ENCODE peak calls at places on chromosomes 1 and 21, in five cellular contexts. S is IMR-90; H is Peyer's patch; X is CD8-positive, alpha-beta T cell; E is SK-N-SH. C is an unnamed sample. For H3K36me3, the result is how much of the 10 kb centered on the place peaks cover.

GRCh38 chr1:57678138-57678537 is 254.3 kb upstream of the DAB1 start:
- DNase-seq in S (no peak), H (no peak), X (no peak), E (no peak), C (no peak)

GRCh38 chr1:71223949-71224348 is 143.1 kb upstream of the ZRANB2 start:
- DNase-seq in X (no peak), H (no peak), S (no peak), E (no peak), C (no peak)

GRCh38 chr1:246066553-246066952 is 440.5 kb downstream of the SMYD3 start:
- DNase-seq in X (no peak), E (no peak), H (no peak), S (no peak), C (no peak)

GRCh38 chr1:167251482-167251881 is 30.8 kb downstream of the POU2F1 start:
- DNase-seq in X (no peak), E (no peak), S (no peak), H (no peak), C (no peak)

GRCh38 chr1:240613353-240614142 is 1.6 kb upstream of the GREM2 start:
- DNase-seq in H (no peak), E (no peak), X (no peak), S (peak), C (no peak)

GRCh38 chr1:3702990-3703728 is 49.1 kb upstream of the CCDC27 start:
- DNase-seq in S (peak), X (no peak), E (peak), H (no peak), C (no peak)

GRCh38 chr1:30253361-30253760 is 470.0 kb downstream of the MATN1 start:
- DNase-seq in X (no peak), H (no peak), E (no peak), S (no peak), C (no peak)

GRCh38 chr1:44019398-44020044 is 11.7 kb downstream of the SLC6A9 start:
- DNase-seq in X (no peak), E (no peak), H (no peak), S (no peak), C (no peak)

GRCh38 chr1:238681021-238681420 is 705.3 kb upstream of the CHRM3 start:
- DNase-seq in X (no peak), S (peak), E (no peak), H (no peak), C (no peak)

GRCh38 chr1:198042168-198042567 is 114.6 kb upstream of the NEK7 start:
- DNase-seq in S (no peak), X (no peak), H (no peak), E (no peak), C (no peak)

DNA sequence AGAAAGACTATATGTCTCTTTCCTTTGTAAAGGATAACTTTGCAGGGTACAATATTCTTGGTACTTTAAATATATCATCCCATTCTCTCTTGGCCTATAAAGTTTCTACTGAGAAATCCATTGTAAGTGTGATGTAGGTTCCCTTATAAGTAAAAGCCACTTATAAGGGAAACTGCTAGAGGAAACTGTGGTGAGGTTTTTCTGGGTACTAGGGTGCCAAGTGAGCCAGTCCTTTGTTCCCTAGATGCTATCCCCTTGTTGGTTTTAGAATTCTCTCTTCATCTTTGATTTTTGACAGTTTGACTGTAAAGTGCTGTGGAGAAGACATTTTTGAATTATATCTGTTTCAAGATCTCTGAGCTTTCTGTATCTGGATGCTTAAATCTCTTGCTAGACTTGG is 108.9 kb upstream of the NEK7 start:
- DNase-seq in X (no peak), S (no peak), H (no peak), E (no peak), C (no peak)
- TF ChIP-seq CTCF in X (no peak), S (no peak), H (no peak), E (no peak), C (no peak)

GRCh38 chr21:15211491-15212133 is 146.8 kb upstream of the NRIP1 start:
- DNase-seq in S (no peak), E (no peak), H (no peak), X (no peak), C (no peak)
- H3K27ac ChIP-seq in S (no peak), E (no peak), H (no peak), X (no peak), C (no peak)

DNA sequence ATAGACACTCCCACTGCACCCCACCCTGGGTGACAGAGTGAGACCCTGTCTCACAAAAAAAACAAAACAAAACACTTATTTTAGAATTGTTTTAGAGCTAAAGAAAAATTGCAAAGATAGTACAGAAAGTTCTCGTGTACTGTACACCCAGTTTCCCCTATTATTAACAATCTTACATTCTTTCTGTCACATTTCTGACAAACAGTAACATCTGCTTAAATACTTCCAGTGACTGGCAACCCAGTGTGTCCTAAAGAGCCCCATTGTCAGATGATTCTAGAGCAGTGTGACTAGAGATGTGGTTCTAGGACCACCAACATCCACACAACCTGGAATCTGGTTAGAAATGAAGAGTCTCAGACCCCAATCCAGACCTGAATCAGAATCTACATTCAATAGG is 90.5 kb downstream of the LEPR start:
- DNase-seq in X (no peak), H (no peak), S (no peak), E (no peak), C (no peak)
- H3K36me3 ChIP-seq in X (under half), H (under half), S (under half), E (under half), C (under half)

GRCh38 chr1:160489513-160490261 is 33.4 kb downstream of the SLAMF6 start:
- DNase-seq in H (no peak), X (no peak), S (no peak), E (no peak), C (no peak)

GRCh38 chr1:160491017-160491416 is 32.0 kb downstream of the SLAMF6 start:
- DNase-seq in H (no peak), S (no peak), X (no peak), E (no peak), C (no peak)

GRCh38 chr1:160492617-160493016 is 30.4 kb downstream of the SLAMF6 start:
- DNase-seq in S (no peak), E (no peak), X (no peak), H (no peak), C (no peak)

GRCh38 chr1:160496334-160496733 is 26.7 kb downstream of the SLAMF6 start:
- DNase-seq in X (no peak), S (no peak), H (no peak), E (no peak), C (no peak)

DNA sequence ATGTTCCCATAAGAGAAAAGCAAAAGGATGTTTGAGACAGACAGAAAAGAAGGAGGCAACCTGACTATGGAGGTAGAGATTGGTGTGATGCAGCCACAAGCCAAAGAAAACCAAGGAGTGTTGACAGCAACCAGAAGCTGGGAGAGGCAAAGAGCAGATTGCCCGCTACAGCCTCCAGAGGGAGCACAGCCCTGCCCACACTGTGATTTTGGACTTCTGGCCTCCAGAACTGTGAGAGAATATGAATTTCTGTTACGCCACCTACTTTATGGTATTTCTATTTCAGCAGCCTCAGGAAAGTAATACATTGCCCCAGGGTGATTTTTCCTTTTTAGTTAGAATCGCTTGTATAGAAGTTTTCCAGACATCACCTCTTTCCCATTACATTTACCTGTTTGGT is 28.4 kb downstream of the SLAMF6 start:
- DNase-seq in S (no peak), H (no peak), X (no peak), E (no peak), C (no peak)
- TF ChIP-seq CTCF in S (no peak), H (peak), X (no peak), E (peak), C (peak)

DNA sequence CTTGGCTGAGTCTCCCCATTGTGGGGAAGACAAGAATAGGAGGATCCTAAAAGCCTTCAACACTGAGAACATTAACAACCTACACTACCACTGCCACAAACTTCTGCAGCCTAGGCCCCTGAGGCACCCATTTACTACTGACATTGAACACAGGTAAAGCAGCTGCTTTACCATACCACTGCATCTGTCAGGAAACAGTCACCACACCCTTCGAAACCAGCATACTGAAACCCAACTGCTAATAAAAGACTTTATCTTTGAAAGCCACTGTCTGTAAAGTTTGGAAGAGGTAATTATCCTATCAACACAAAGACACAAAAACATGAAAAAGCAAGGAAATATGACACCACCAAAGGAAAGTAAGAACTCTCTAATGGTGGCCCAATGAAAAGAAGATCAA is 7.4 kb downstream of the IFNAR1 start:
- DNase-seq in E (no peak), H (no peak), X (no peak), S (no peak), C (no peak)
- H3K27ac ChIP-seq in E (no peak), H (no peak), X (no peak), S (no peak), C (no peak)

GRCh38 chr1:11521605-11522399 is 42.8 kb downstream of the DISP3 start:
- DNase-seq in X (no peak), S (no peak), E (no peak), H (peak), C (peak)

GRCh38 chr1:11523746-11524464 is 45.0 kb downstream of the DISP3 start:
- DNase-seq in X (no peak), S (no peak), E (no peak), H (no peak), C (peak)

GRCh38 chr1:11522400-11523235 is 43.7 kb downstream of the DISP3 start:
- DNase-seq in X (no peak), E (no peak), H (peak), S (no peak), C (peak)

GRCh38 chr1:11524465-11525150 is 45.7 kb downstream of the DISP3 start:
- DNase-seq in X (no peak), S (no peak), H (no peak), E (no peak), C (no peak)

DNA sequence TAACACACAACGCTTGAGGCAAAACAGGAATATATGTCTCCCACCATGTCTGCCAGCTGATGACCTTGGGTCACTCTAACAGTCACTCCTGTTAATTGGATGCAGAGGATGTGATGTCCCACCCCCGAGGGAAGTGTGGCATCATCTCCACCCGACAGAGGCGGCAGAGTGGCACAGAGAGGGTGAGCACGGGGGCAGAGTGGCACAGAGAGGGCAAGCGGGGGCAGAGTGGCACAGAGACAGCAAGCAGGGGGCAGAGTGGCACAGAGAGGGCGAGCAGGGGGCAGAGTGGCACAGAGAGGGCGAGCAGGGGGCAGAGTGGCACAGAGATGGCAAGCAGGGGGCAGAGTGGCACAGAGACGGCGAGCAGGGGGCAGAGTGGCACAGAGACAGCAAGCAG is 44.3 kb downstream of the DISP3 start:
- DNase-seq in X (no peak), H (no peak), S (no peak), E (no peak), C (no peak)
- H3K36me3 ChIP-seq in X (under half), H (under half), S (under half), E (under half), C (half or more)

GRCh38 chr1:83931658-83932253 is 67.2 kb downstream of the TTLL7 start:
- DNase-seq in E (peak), X (no peak), S (peak), H (no peak), C (peak)
- TF ChIP-seq CTCF in E (peak), X (peak), S (peak), H (peak), C (peak)